ENCODE peak calls at places on chromosomes 1 and 21, in nine cellular contexts. A is iPS DF 6.9; W is effector memory CD4-positive, alpha-beta T cell; G is CD8-positive, alpha-beta memory T cell; X is WTC11; C is DMS153; U is CD8-positive, alpha-beta T cell; N is cardiac septum; R is GM06990. F is an unnamed sample.

GRCh38 chr1:10687142-10687715 is 109.2 kb downstream of the CASZ1 start:
- DNase-seq in A (no peak), W (no peak), G (no peak), X (no peak), C (peak), U (no peak), N (no peak), R (no peak), F (no peak)

GRCh38 chr1:25180996-25181395 is 51.3 kb downstream of the SYF2 start:
- DNase-seq in A (no peak), W (no peak), G (no peak), X (no peak), C (no peak), U (no peak), N (no peak), R (no peak), F (no peak)

GRCh38 chr1:76939107-76939816 is 72.0 kb downstream of the ST6GALNAC5 start:
- DNase-seq in A (no peak), W (no peak), G (no peak), X (no peak), C (no peak), U (no peak), N (no peak), R (no peak), F (no peak)

GRCh38 chr1:66025188-66025587 is 232.5 kb downstream of the PDE4B start:
- DNase-seq in A (no peak), W (no peak), G (no peak), X (no peak), C (no peak), U (no peak), N (no peak), R (no peak), F (no peak)

GRCh38 chr1:16975838-16976237 is 4.6 kb downstream of the MFAP2 start:
- DNase-seq in A (no peak), W (no peak), G (no peak), X (no peak), C (no peak), U (no peak), N (no peak), R (no peak), F (no peak)

GRCh38 chr1:197265168-197265567 is 2.9 kb upstream of the CRB1 start:
- DNase-seq in A (no peak), W (no peak), G (no peak), X (no peak), C (no peak), U (no peak), N (no peak), R (no peak), F (no peak)

GRCh38 chr1:216984536-216984935 is 261.3 kb upstream of the ESRRG start:
- DNase-seq in A (no peak), W (no peak), G (no peak), X (no peak), C (no peak), U (no peak), N (no peak), R (no peak), F (no peak)

GRCh38 chr1:92476071-92476607 is 10.6 kb downstream of the GFI1 start:
- DNase-seq in A (no peak), W (peak), G (peak), X (peak), C (no peak), U (peak), N (no peak), R (peak), F (no peak)

GRCh38 chr21:37682908-37683307 is 233.3 kb downstream of the KCNJ6 start:
- DNase-seq in A (no peak), W (no peak), G (no peak), X (no peak), C (no peak), U (no peak), N (no peak), R (no peak), F (no peak)

GRCh38 chr1:239955431-239955830 is 136.3 kb upstream of the FMN2 start:
- DNase-seq in A (no peak), W (no peak), G (no peak), X (no peak), C (no peak), U (no peak), N (no peak), R (no peak), F (no peak)

GRCh38 chr1:14970115-14970798 is 183.3 kb upstream of the TMEM51 start:
- DNase-seq in A (no peak), W (no peak), G (no peak), X (peak), C (no peak), U (no peak), N (no peak), R (no peak), F (no peak)

GRCh38 chr1:115757866-115758265 is 10.6 kb downstream of the CASQ2 start:
- DNase-seq in A (no peak), W (no peak), G (no peak), X (no peak), C (no peak), U (no peak), N (no peak), R (no peak), F (no peak)

GRCh38 chr1:58035523-58035922 is 511.0 kb downstream of the OMA1 start:
- DNase-seq in A (no peak), W (no peak), G (no peak), X (peak), C (no peak), U (no peak), N (no peak), R (no peak), F (no peak)

GRCh38 chr1:236774926-236775325 is 20.2 kb upstream of the MTR start:
- DNase-seq in A (peak), W (no peak), G (no peak), X (no peak), C (no peak), U (no peak), N (no peak), R (no peak), F (no peak)

GRCh38 chr1:29410476-29410875 is 174.2 kb downstream of the PTPRU start:
- DNase-seq in A (no peak), W (no peak), G (no peak), X (no peak), C (peak), U (no peak), N (no peak), R (no peak), F (no peak)

GRCh38 chr1:97212671-97213070 is 491.1 kb downstream of the PTBP2 start:
- DNase-seq in A (no peak), W (no peak), G (no peak), X (no peak), C (no peak), U (no peak), N (no peak), R (no peak), F (no peak)

GRCh38 chr21:33041981-33042380 is 16.2 kb downstream of the OLIG2 start:
- DNase-seq in A (no peak), W (no peak), G (no peak), X (no peak), C (no peak), U (no peak), N (no peak), R (no peak), F (no peak)

GRCh38 chr1:203930343-203930742 is 68.9 kb downstream of the SNRPE start:
- DNase-seq in A (no peak), W (no peak), G (no peak), X (no peak), C (no peak), U (no peak), N (no peak), R (no peak), F (no peak)

GRCh38 chr1:204341380-204341779 is 18.3 kb downstream of the PLEKHA6 start:
- DNase-seq in A (no peak), W (no peak), G (no peak), X (no peak), C (peak), U (no peak), N (no peak), R (no peak), F (no peak)

GRCh38 chr1:87335175-87335992 is 6.7 kb downstream of the LMO4 start:
- DNase-seq in A (no peak), W (peak), G (peak), X (peak), C (peak), U (no peak), N (peak), R (peak), F (no peak)